ENCODE peak calls at places on chromosomes 1 and 21, in seven cellular contexts. One of them, this sample, is unnamed.

GRCh38 chr1:217660353-217661062 is 29.4 kb downstream of the SPATA17 start:
- DNase-seq in GM12892: no peak
- DNase-seq in H1: no peak
- DNase-seq in HepG2: peak; percentile 8
- DNase-seq in K562: no peak
- DNase-seq in SK-N-SH: peak; percentile 18
- DNase-seq in GM12878: no peak
- DNase-seq in this sample: no peak

GRCh38 chr1:21573971-21574458 is 64.8 kb downstream of the ALPL start:
- DNase-seq in GM12892: no peak
- DNase-seq in H1: peak; percentile 82
- DNase-seq in HepG2: peak; percentile 67
- DNase-seq in K562: peak; percentile 60
- DNase-seq in SK-N-SH: peak; percentile 85
- DNase-seq in GM12878: no peak
- DNase-seq in this sample: no peak

GRCh38 chr1:206461602-206462455 is 8.4 kb upstream of the IKBKE start:
- DNase-seq in GM12892: peak; percentile 56
- DNase-seq in H1: peak; percentile 82
- DNase-seq in HepG2: peak; percentile 56
- DNase-seq in K562: peak; percentile 74
- DNase-seq in SK-N-SH: peak; percentile 76
- DNase-seq in GM12878: no peak
- DNase-seq in this sample: peak; percentile 55

GRCh38 chr1:174397261-174397660 is 50.5 kb upstream of the GPR52 start:
- DNase-seq in GM12892: no peak
- DNase-seq in H1: no peak
- DNase-seq in HepG2: no peak
- DNase-seq in K562: no peak
- DNase-seq in SK-N-SH: no peak
- DNase-seq in GM12878: no peak
- DNase-seq in this sample: no peak

GRCh38 chr1:13807213-13807612 is 107.2 kb downstream of the PRDM2 start:
- DNase-seq in GM12892: peak; percentile 47
- DNase-seq in H1: peak; percentile 79
- DNase-seq in HepG2: peak; percentile 27
- DNase-seq in K562: peak; percentile 64
- DNase-seq in SK-N-SH: peak; percentile 46
- DNase-seq in GM12878: no peak
- DNase-seq in this sample: no peak

GRCh38 chr1:9691108-9691445 is 39.5 kb downstream of the PIK3CD start:
- DNase-seq in GM12892: no peak
- DNase-seq in H1: no peak
- DNase-seq in HepG2: no peak
- DNase-seq in K562: no peak
- DNase-seq in SK-N-SH: no peak
- DNase-seq in GM12878: no peak
- DNase-seq in this sample: no peak

GRCh38 chr1:23118957-23119792 is 49.5 kb downstream of the LUZP1 start:
- DNase-seq in GM12892: no peak
- DNase-seq in H1: no peak
- DNase-seq in HepG2: no peak
- DNase-seq in K562: no peak
- DNase-seq in SK-N-SH: no peak
- DNase-seq in GM12878: no peak
- DNase-seq in this sample: no peak

GRCh38 chr1:87478231-87478630 is 149.6 kb downstream of the LMO4 start:
- DNase-seq in GM12892: no peak
- DNase-seq in H1: peak; percentile 53
- DNase-seq in HepG2: no peak
- DNase-seq in K562: peak; percentile 14
- DNase-seq in SK-N-SH: no peak
- DNase-seq in GM12878: no peak
- DNase-seq in this sample: no peak

GRCh38 chr1:107669996-107670395 is 295.0 kb downstream of the VAV3 start:
- DNase-seq in GM12892: no peak
- DNase-seq in H1: no peak
- DNase-seq in HepG2: no peak
- DNase-seq in K562: no peak
- DNase-seq in SK-N-SH: peak; percentile 6
- DNase-seq in GM12878: no peak
- DNase-seq in this sample: no peak

GRCh38 chr1:18962121-18962721 is 5.7 kb upstream of the IFFO2 start:
- DNase-seq in GM12892: no peak
- DNase-seq in H1: no peak
- DNase-seq in HepG2: no peak
- DNase-seq in K562: no peak
- DNase-seq in SK-N-SH: no peak
- DNase-seq in GM12878: no peak
- DNase-seq in this sample: no peak

GRCh38 chr1:17606826-17607440 is 67.4 kb downstream of the ARHGEF10L start:
- DNase-seq in GM12892: peak; percentile 58
- DNase-seq in H1: peak; percentile 94
- DNase-seq in HepG2: peak; percentile 62
- DNase-seq in K562: peak; percentile 77
- DNase-seq in SK-N-SH: peak; percentile 88
- DNase-seq in GM12878: no peak
- DNase-seq in this sample: peak; percentile 63

GRCh38 chr1:44677201-44677520 is 2.6 kb downstream of the ARMH1 start:
- DNase-seq in GM12892: no peak
- DNase-seq in H1: no peak
- DNase-seq in HepG2: peak; percentile 74
- DNase-seq in K562: peak; percentile 46
- DNase-seq in SK-N-SH: peak; percentile 40
- DNase-seq in GM12878: no peak
- DNase-seq in this sample: no peak

GRCh38 chr1:7642418-7642704 is 128.7 kb upstream of the VAMP3 start:
- DNase-seq in GM12892: no peak
- DNase-seq in H1: no peak
- DNase-seq in HepG2: no peak
- DNase-seq in K562: no peak
- DNase-seq in SK-N-SH: no peak
- DNase-seq in GM12878: no peak
- DNase-seq in this sample: no peak

GRCh38 chr1:55673416-55673815 is 458.3 kb upstream of the USP24 start:
- DNase-seq in GM12892: no peak
- DNase-seq in H1: no peak
- DNase-seq in HepG2: no peak
- DNase-seq in K562: no peak
- DNase-seq in SK-N-SH: no peak
- DNase-seq in GM12878: no peak
- DNase-seq in this sample: no peak

GRCh38 chr1:60130703-60131102 is 57.1 kb upstream of the C1orf87 start:
- DNase-seq in GM12892: no peak
- DNase-seq in H1: no peak
- DNase-seq in HepG2: no peak
- DNase-seq in K562: no peak
- DNase-seq in SK-N-SH: no peak
- DNase-seq in GM12878: no peak
- DNase-seq in this sample: no peak

GRCh38 chr1:155195201-155196102 is 12.2 kb downstream of the THBS3 start:
- DNase-seq in GM12892: no peak
- DNase-seq in H1: peak; percentile 55
- DNase-seq in HepG2: no peak
- DNase-seq in K562: no peak
- DNase-seq in SK-N-SH: no peak
- DNase-seq in GM12878: no peak
- DNase-seq in this sample: no peak

GRCh38 chr1:234958066-234958701 is 170.5 kb downstream of the TOMM20 start:
- DNase-seq in GM12892: no peak
- DNase-seq in H1: peak; percentile 53
- DNase-seq in HepG2: peak; percentile 78
- DNase-seq in K562: no peak
- DNase-seq in SK-N-SH: no peak
- DNase-seq in GM12878: no peak
- DNase-seq in this sample: no peak

GRCh38 chr1:23720256-23720995 is 22.8 kb upstream of the ELOA start:
- DNase-seq in GM12892: no peak
- DNase-seq in H1: no peak
- DNase-seq in HepG2: no peak
- DNase-seq in K562: no peak
- DNase-seq in SK-N-SH: no peak
- DNase-seq in GM12878: peak; percentile 92
- DNase-seq in this sample: no peak

GRCh38 chr1:203572134-203572625 is 54.5 kb upstream of the ATP2B4 start:
- DNase-seq in GM12892: no peak
- DNase-seq in H1: peak; percentile 60
- DNase-seq in HepG2: no peak
- DNase-seq in K562: peak; percentile 36
- DNase-seq in SK-N-SH: peak; percentile 37
- DNase-seq in GM12878: no peak
- DNase-seq in this sample: no peak

GRCh38 chr1:94504601-94505000 is 37.0 kb downstream of the F3 start:
- DNase-seq in GM12892: no peak
- DNase-seq in H1: no peak
- DNase-seq in HepG2: no peak
- DNase-seq in K562: no peak
- DNase-seq in SK-N-SH: no peak
- DNase-seq in GM12878: no peak
- DNase-seq in this sample: no peak

GRCh38 chr1:89737985-89738510 is 82.8 kb upstream of the LRRC8D start:
- DNase-seq in GM12892: no peak
- DNase-seq in H1: no peak
- DNase-seq in HepG2: no peak
- DNase-seq in K562: no peak
- DNase-seq in SK-N-SH: no peak
- DNase-seq in GM12878: no peak
- DNase-seq in this sample: no peak

GRCh38 chr1:145688328-145688727 is 18.8 kb downstream of the PDZK1 start:
- DNase-seq in GM12892: no peak
- DNase-seq in H1: no peak
- DNase-seq in HepG2: no peak
- DNase-seq in K562: no peak
- DNase-seq in SK-N-SH: no peak
- DNase-seq in GM12878: no peak
- DNase-seq in this sample: no peak

GRCh38 chr1:41025979-41026819 is 4.7 kb upstream of the SLFNL1 start:
- DNase-seq in GM12892: no peak
- DNase-seq in H1: no peak
- DNase-seq in HepG2: no peak
- DNase-seq in K562: no peak
- DNase-seq in SK-N-SH: no peak
- DNase-seq in GM12878: no peak
- DNase-seq in this sample: no peak

GRCh38 chr21:38740131-38740530 is 65.6 kb upstream of the ETS2 start:
- DNase-seq in GM12892: no peak
- DNase-seq in H1: no peak
- DNase-seq in HepG2: no peak
- DNase-seq in K562: no peak
- DNase-seq in SK-N-SH: no peak
- DNase-seq in GM12878: no peak
- DNase-seq in this sample: no peak

GRCh38 chr1:31434101-31434871 is 21.3 kb downstream of the SERINC2 start:
- DNase-seq in GM12892: no peak
- DNase-seq in H1: no peak
- DNase-seq in HepG2: peak; percentile 83
- DNase-seq in K562: no peak
- DNase-seq in SK-N-SH: no peak
- DNase-seq in GM12878: no peak
- DNase-seq in this sample: no peak

GRCh38 chr1:212762839-212763238 is 28.7 kb downstream of the NSL1 start:
- DNase-seq in GM12892: no peak
- DNase-seq in H1: no peak
- DNase-seq in HepG2: no peak
- DNase-seq in K562: no peak
- DNase-seq in SK-N-SH: no peak
- DNase-seq in GM12878: no peak
- DNase-seq in this sample: no peak

GRCh38 chr1:15323989-15324866 is 77.2 kb downstream of the FHAD1 start:
- DNase-seq in GM12892: no peak
- DNase-seq in H1: no peak
- DNase-seq in HepG2: no peak
- DNase-seq in K562: peak; percentile 33
- DNase-seq in SK-N-SH: no peak
- DNase-seq in GM12878: no peak
- DNase-seq in this sample: no peak
- TF ChIP-seq TAF1 in GM12892: no peak
- TF ChIP-seq TAF1 in H1: no peak
- TF ChIP-seq TAF1 in HepG2: no peak
- TF ChIP-seq TAF1 in K562: no peak
- TF ChIP-seq TAF1 in SK-N-SH: no peak
- TF ChIP-seq TAF1 in GM12878: no peak
- TF ChIP-seq TAF1 in this sample: no peak

GRCh38 chr1:15417365-15417934 is 7.8 kb downstream of the EFHD2 start:
- DNase-seq in GM12892: no peak
- DNase-seq in H1: no peak
- DNase-seq in HepG2: no peak
- DNase-seq in K562: peak; percentile 75
- DNase-seq in SK-N-SH: peak; percentile 41
- DNase-seq in GM12878: no peak
- DNase-seq in this sample: no peak
- TF ChIP-seq TAF1 in GM12892: no peak
- TF ChIP-seq TAF1 in H1: no peak
- TF ChIP-seq TAF1 in HepG2: no peak
- TF ChIP-seq TAF1 in K562: no peak
- TF ChIP-seq TAF1 in SK-N-SH: no peak
- TF ChIP-seq TAF1 in GM12878: no peak
- TF ChIP-seq TAF1 in this sample: no peak

DNA sequence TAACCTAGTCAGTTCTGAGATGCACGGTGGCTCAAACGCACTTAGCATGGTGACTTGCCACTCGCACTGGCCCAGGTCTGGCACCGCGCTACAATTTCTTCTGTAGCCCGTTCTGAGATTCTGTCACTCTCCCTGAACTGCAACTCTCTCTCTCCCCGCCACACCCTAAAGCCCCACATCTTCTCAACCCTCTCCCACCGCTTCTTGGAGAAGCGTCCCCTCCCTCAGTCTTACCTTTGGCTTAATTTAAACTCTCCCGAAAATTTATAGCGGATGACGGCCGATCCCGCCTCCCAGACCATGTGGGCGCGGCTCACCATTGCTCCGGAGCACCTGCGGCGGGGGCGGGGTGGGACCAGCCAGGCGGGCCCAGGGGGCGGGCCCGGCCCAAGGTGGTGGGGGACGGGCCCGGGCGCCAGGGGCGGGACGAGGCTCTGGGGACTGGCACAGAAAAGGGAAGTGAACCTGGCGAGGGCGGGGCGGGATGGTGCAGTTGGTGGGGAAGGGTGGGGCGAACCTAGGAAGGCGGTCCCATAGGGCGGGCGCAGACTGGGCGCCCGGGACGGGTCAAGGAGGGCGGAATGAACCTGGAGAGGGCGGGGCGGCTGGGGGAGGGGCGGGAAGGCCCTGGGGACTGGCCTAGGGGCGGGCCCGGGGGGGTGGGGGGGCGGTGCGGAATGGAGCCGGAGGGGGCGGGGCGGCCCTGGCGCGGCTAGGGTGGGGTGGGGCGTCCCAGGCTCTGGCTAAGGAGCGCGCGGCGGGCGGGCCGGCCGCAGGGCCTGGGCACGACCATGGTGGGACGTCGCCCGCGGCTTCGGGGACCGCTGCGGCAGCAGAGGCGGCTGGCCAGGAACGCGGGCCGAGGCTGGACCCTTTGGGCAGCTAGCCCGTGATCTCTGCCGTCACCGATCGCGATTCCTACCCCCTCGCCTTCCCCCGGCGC is at the start of gene MAP3K21:
- DNase-seq in GM12892: peak; percentile 59
- DNase-seq in H1: peak; percentile 94
- DNase-seq in HepG2: no peak
- DNase-seq in K562: peak; percentile 91
- DNase-seq in SK-N-SH: peak; percentile 88
- DNase-seq in GM12878: peak; percentile 60
- DNase-seq in this sample: peak; percentile 69
- TF ChIP-seq TAF1 in GM12892: no peak
- TF ChIP-seq TAF1 in H1: peak; percentile 47
- TF ChIP-seq TAF1 in HepG2: no peak
- TF ChIP-seq TAF1 in K562: no peak
- TF ChIP-seq TAF1 in SK-N-SH: no peak
- TF ChIP-seq TAF1 in GM12878: no peak
- TF ChIP-seq TAF1 in this sample: no peak

GRCh38 chr1:51644533-51645197 is 27.8 kb downstream of the OSBPL9 start:
- DNase-seq in GM12892: no peak
- DNase-seq in H1: no peak
- DNase-seq in HepG2: no peak
- DNase-seq in K562: no peak
- DNase-seq in SK-N-SH: no peak
- DNase-seq in GM12878: no peak
- DNase-seq in this sample: no peak
- TF ChIP-seq TAF1 in GM12892: no peak
- TF ChIP-seq TAF1 in H1: no peak
- TF ChIP-seq TAF1 in HepG2: no peak
- TF ChIP-seq TAF1 in K562: no peak
- TF ChIP-seq TAF1 in SK-N-SH: no peak
- TF ChIP-seq TAF1 in GM12878: no peak
- TF ChIP-seq TAF1 in this sample: no peak

This sample was measured in GM12891.